ENCODE peak calls at places on chromosome 4, in six cellular contexts. Q is putamen, M is PC-3, R is pulmonary artery endothelial cell, P is endodermal cell, L is right cardiac atrium. A is an unnamed sample.

GRCh38 chr4:89196056-89196674 is 84.8 kb downstream of the TIGD2 start:
- DNase-seq in Q (no peak), M (no peak), R (no peak), P (no peak), L (no peak), A (no peak)

GRCh38 chr4:37946503-37947179 is 13.6 kb upstream of the PTTG2 start:
- DNase-seq in Q (no peak), M (no peak), R (no peak), P (no peak), L (no peak), A (no peak)

GRCh38 chr4:92060333-92060732 is 243.4 kb upstream of the GRID2 start:
- DNase-seq in Q (no peak), M (no peak), R (no peak), P (peak), L (no peak), A (no peak)

GRCh38 chr4:184694412-184694956 is 39.4 kb downstream of the CENPU start:
- DNase-seq in Q (no peak), M (no peak), R (no peak), P (no peak), L (no peak), A (no peak)

GRCh38 chr4:3286335-3287175 is 6.3 kb upstream of the RGS12 start:
- DNase-seq in Q (no peak), M (no peak), R (no peak), P (no peak), L (no peak), A (no peak)

GRCh38 chr4:159434496-159435241 is 331.8 kb downstream of the RAPGEF2 start:
- DNase-seq in Q (no peak), M (peak), R (no peak), P (no peak), L (no peak), A (no peak)

GRCh38 chr4:110198472-110199419 is at the start of gene ELOVL6:
- DNase-seq in Q (peak), M (peak), R (no peak), P (peak), L (peak), A (peak)

GRCh38 chr4:3690576-3691152 is 75.5 kb upstream of the ADRA2C start:
- DNase-seq in Q (no peak), M (no peak), R (no peak), P (no peak), L (peak), A (no peak)

GRCh38 chr4:113474017-113474416 is 287.5 kb downstream of the CAMK2D start:
- DNase-seq in Q (no peak), M (peak), R (no peak), P (no peak), L (no peak), A (no peak)

GRCh38 chr4:38533024-38533556 is 130.9 kb upstream of the KLF3 start:
- DNase-seq in Q (no peak), M (no peak), R (no peak), P (no peak), L (peak), A (no peak)

GRCh38 chr4:2891294-2891693 is 47.6 kb downstream of the ADD1 start:
- DNase-seq in Q (no peak), M (peak), R (no peak), P (no peak), L (no peak), A (no peak)

GRCh38 chr4:40731792-40732245 is 17.9 kb upstream of the NSUN7 start:
- DNase-seq in Q (no peak), M (no peak), R (no peak), P (no peak), L (peak), A (no peak)

GRCh38 chr4:100087743-100088142 is 102.5 kb downstream of the DDIT4L start:
- DNase-seq in Q (no peak), M (peak), R (no peak), P (no peak), L (peak), A (no peak)

GRCh38 chr4:182978152-182978827 is 61.1 kb upstream of the DCTD start:
- DNase-seq in Q (no peak), M (peak), R (no peak), P (no peak), L (peak), A (no peak)